ENCODE peak calls at places on chromosomes 1 and 21, in nine cellular contexts. One of them, this sample, is unnamed.

GRCh38 chr21:15439726-15440125 is 290.1 kb upstream of the USP25 start:
- DNase-seq in glomerular endothelial cell: no peak
- DNase-seq in NCI-H774: no peak
- DNase-seq in stimulated activated CD8-positive, alpha-beta memory T cell treated with anti-CD3 and anti-CD28 coated beads, Interleukin-7, amount 100 ng/mL, for 1 hour: no peak
- DNase-seq in central memory CD4-positive, alpha-beta T cell: no peak
- DNase-seq in AG08395: no peak
- DNase-seq in NCI-H345: no peak
- DNase-seq in upper lobe of right lung: no peak
- DNase-seq in DMS79 treated with DMSO at 0.1 percent for 48 hours: no peak
- DNase-seq in this sample: no peak

GRCh38 chr1:99943238-99943794 is 26.5 kb upstream of the SLC35A3 start:
- DNase-seq in glomerular endothelial cell: no peak
- DNase-seq in NCI-H774: no peak
- DNase-seq in stimulated activated CD8-positive, alpha-beta memory T cell treated with anti-CD3 and anti-CD28 coated beads, Interleukin-7, amount 100 ng/mL, for 1 hour: no peak
- DNase-seq in central memory CD4-positive, alpha-beta T cell: no peak
- DNase-seq in AG08395: peak
- DNase-seq in NCI-H345: no peak
- DNase-seq in upper lobe of right lung: no peak
- DNase-seq in DMS79 treated with DMSO at 0.1 percent for 48 hours: peak
- DNase-seq in this sample: peak

GRCh38 chr1:27666294-27666693 is 5.7 kb downstream of the IFI6 start:
- DNase-seq in glomerular endothelial cell: no peak
- DNase-seq in NCI-H774: no peak
- DNase-seq in stimulated activated CD8-positive, alpha-beta memory T cell treated with anti-CD3 and anti-CD28 coated beads, Interleukin-7, amount 100 ng/mL, for 1 hour: no peak
- DNase-seq in central memory CD4-positive, alpha-beta T cell: no peak
- DNase-seq in AG08395: no peak
- DNase-seq in NCI-H345: no peak
- DNase-seq in upper lobe of right lung: no peak
- DNase-seq in DMS79 treated with DMSO at 0.1 percent for 48 hours: no peak
- DNase-seq in this sample: no peak

GRCh38 chr1:169060010-169060722 is 46.3 kb upstream of the ATP1B1 start:
- DNase-seq in glomerular endothelial cell: no peak
- DNase-seq in NCI-H774: no peak
- DNase-seq in stimulated activated CD8-positive, alpha-beta memory T cell treated with anti-CD3 and anti-CD28 coated beads, Interleukin-7, amount 100 ng/mL, for 1 hour: no peak
- DNase-seq in central memory CD4-positive, alpha-beta T cell: no peak
- DNase-seq in AG08395: no peak
- DNase-seq in NCI-H345: no peak
- DNase-seq in upper lobe of right lung: no peak
- DNase-seq in DMS79 treated with DMSO at 0.1 percent for 48 hours: no peak
- DNase-seq in this sample: no peak

GRCh38 chr1:157932082-157932481 is 61.4 kb upstream of the KIRREL1 start:
- DNase-seq in glomerular endothelial cell: no peak
- DNase-seq in NCI-H774: no peak
- DNase-seq in stimulated activated CD8-positive, alpha-beta memory T cell treated with anti-CD3 and anti-CD28 coated beads, Interleukin-7, amount 100 ng/mL, for 1 hour: no peak
- DNase-seq in central memory CD4-positive, alpha-beta T cell: no peak
- DNase-seq in AG08395: peak
- DNase-seq in NCI-H345: no peak
- DNase-seq in upper lobe of right lung: no peak
- DNase-seq in DMS79 treated with DMSO at 0.1 percent for 48 hours: no peak
- DNase-seq in this sample: peak

GRCh38 chr1:89525169-89525855 is 683 bp downstream of the LRRC8B start:
- DNase-seq in glomerular endothelial cell: no peak
- DNase-seq in NCI-H774: no peak
- DNase-seq in stimulated activated CD8-positive, alpha-beta memory T cell treated with anti-CD3 and anti-CD28 coated beads, Interleukin-7, amount 100 ng/mL, for 1 hour: peak
- DNase-seq in central memory CD4-positive, alpha-beta T cell: peak
- DNase-seq in AG08395: no peak
- DNase-seq in NCI-H345: peak
- DNase-seq in upper lobe of right lung: peak
- DNase-seq in DMS79 treated with DMSO at 0.1 percent for 48 hours: peak
- DNase-seq in this sample: no peak

GRCh38 chr1:163060343-163061007 is 8.7 kb upstream of the RGS4 start:
- DNase-seq in glomerular endothelial cell: no peak
- DNase-seq in NCI-H774: no peak
- DNase-seq in stimulated activated CD8-positive, alpha-beta memory T cell treated with anti-CD3 and anti-CD28 coated beads, Interleukin-7, amount 100 ng/mL, for 1 hour: no peak
- DNase-seq in central memory CD4-positive, alpha-beta T cell: no peak
- DNase-seq in AG08395: no peak
- DNase-seq in NCI-H345: no peak
- DNase-seq in upper lobe of right lung: no peak
- DNase-seq in DMS79 treated with DMSO at 0.1 percent for 48 hours: no peak
- DNase-seq in this sample: no peak

GRCh38 chr1:180040034-180040433 is 85.4 kb downstream of the CEP350 start:
- DNase-seq in glomerular endothelial cell: peak
- DNase-seq in NCI-H774: no peak
- DNase-seq in stimulated activated CD8-positive, alpha-beta memory T cell treated with anti-CD3 and anti-CD28 coated beads, Interleukin-7, amount 100 ng/mL, for 1 hour: no peak
- DNase-seq in central memory CD4-positive, alpha-beta T cell: no peak
- DNase-seq in AG08395: peak
- DNase-seq in NCI-H345: no peak
- DNase-seq in upper lobe of right lung: no peak
- DNase-seq in DMS79 treated with DMSO at 0.1 percent for 48 hours: no peak
- DNase-seq in this sample: peak

GRCh38 chr1:41160498-41161110 is 81.5 kb downstream of the SCMH1 start:
- DNase-seq in glomerular endothelial cell: no peak
- DNase-seq in NCI-H774: no peak
- DNase-seq in stimulated activated CD8-positive, alpha-beta memory T cell treated with anti-CD3 and anti-CD28 coated beads, Interleukin-7, amount 100 ng/mL, for 1 hour: no peak
- DNase-seq in central memory CD4-positive, alpha-beta T cell: no peak
- DNase-seq in AG08395: no peak
- DNase-seq in NCI-H345: no peak
- DNase-seq in upper lobe of right lung: no peak
- DNase-seq in DMS79 treated with DMSO at 0.1 percent for 48 hours: no peak
- DNase-seq in this sample: no peak

GRCh38 chr1:153538315-153538821 is 2.4 kb downstream of the S100A5 start:
- DNase-seq in glomerular endothelial cell: no peak
- DNase-seq in NCI-H774: no peak
- DNase-seq in stimulated activated CD8-positive, alpha-beta memory T cell treated with anti-CD3 and anti-CD28 coated beads, Interleukin-7, amount 100 ng/mL, for 1 hour: no peak
- DNase-seq in central memory CD4-positive, alpha-beta T cell: no peak
- DNase-seq in AG08395: peak
- DNase-seq in NCI-H345: no peak
- DNase-seq in upper lobe of right lung: peak
- DNase-seq in DMS79 treated with DMSO at 0.1 percent for 48 hours: no peak
- DNase-seq in this sample: peak

This sample was measured in EH.